ENCODE peak calls at places on chromosomes 7 and 10, in eight cellular contexts. G, P, E, M, J, B, H and C are unnamed samples. For H3K4me1 and H3K27me3, the result is how much of the 10 kb centered on the place peaks cover.

GRCh38 chr10:122057841-122058240 is 68.9 kb downstream of the TACC2 start:
- DNase-seq in G (no peak), P (no peak), E (no peak), M (no peak), J (no peak), B (no peak), H (no peak), C (no peak)

GRCh38 chr10:44343836-44344235 is 41.1 kb downstream of the CXCL12 start:
- DNase-seq in G (no peak), P (no peak), E (no peak), M (no peak), J (no peak), B (no peak), H (no peak), C (no peak)

GRCh38 chr10:103695584-103696005 is 159.8 kb downstream of the SH3PXD2A start:
- DNase-seq in G (no peak), P (no peak), E (no peak), M (no peak), J (no peak), B (no peak), H (no peak), C (no peak)

GRCh38 chr10:89852872-89853271 is 151.5 kb downstream of the KIF20B start:
- DNase-seq in G (no peak), P (no peak), E (no peak), M (no peak), J (no peak), B (no peak), H (no peak), C (no peak)

GRCh38 chr7:151550601-151551286 is 31.0 kb upstream of the RHEB start:
- DNase-seq in G (no peak), P (peak), E (no peak), M (no peak), J (no peak), B (peak), H (no peak), C (peak)

GRCh38 chr7:73893342-73894101 is 32.6 kb downstream of the TMEM270 start:
- DNase-seq in G (no peak), P (peak), E (peak), M (peak), J (no peak), B (no peak), H (no peak), C (no peak)

GRCh38 chr7:40726559-40726958 is 591.8 kb downstream of the SUGCT start:
- DNase-seq in G (no peak), P (no peak), E (no peak), M (no peak), J (no peak), B (no peak), H (no peak), C (no peak)

GRCh38 chr7:154746551-154746950 is 256.4 kb downstream of the PAXIP1 start:
- DNase-seq in G (no peak), P (no peak), E (no peak), M (no peak), J (no peak), B (no peak), H (no peak), C (no peak)

DNA sequence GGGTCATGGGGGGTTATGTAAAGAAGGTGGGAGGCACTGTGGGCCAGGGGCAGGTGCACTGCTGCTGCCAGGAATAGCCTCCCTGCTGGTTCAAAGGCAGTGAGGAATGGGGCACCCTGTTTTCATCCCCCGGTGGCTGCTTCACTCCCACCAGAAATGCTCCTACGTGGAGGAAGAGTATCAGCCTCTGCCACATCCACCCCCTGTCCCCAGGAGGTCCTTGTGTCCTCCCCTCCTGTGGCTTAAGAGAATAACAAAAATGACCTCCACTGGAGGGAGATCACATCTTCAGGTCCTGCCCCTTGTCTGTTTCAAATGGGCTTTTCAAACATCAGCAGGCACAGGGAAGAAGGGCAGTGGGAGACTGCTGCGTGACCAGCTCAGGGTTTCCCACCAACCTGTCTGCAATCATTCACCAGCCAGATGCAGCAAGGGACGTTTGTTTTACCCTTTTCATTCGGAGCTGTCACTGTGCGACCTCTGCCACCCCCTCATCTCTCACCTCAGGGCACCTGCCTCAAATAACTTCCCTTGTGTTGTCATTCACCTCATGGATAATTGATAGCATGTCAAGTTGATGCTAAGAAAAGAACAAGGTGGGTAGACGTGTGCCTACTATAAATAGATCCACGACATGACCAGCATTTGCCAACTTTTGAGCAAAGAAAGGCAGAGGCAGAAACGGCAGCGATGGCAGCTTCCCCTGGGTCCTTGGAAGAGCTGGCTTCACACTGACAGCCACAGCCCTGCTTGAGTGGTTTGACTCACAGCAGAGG is 92.5 kb downstream of the DGKI start:
- DNase-seq in G (no peak), P (peak), E (no peak), M (no peak), J (no peak), B (no peak), H (no peak), C (no peak)
- TF ChIP-seq CTCF in G (no peak), P (no peak), E (no peak), M (no peak), J (no peak), B (no peak), H (no peak), C (no peak)

DNA sequence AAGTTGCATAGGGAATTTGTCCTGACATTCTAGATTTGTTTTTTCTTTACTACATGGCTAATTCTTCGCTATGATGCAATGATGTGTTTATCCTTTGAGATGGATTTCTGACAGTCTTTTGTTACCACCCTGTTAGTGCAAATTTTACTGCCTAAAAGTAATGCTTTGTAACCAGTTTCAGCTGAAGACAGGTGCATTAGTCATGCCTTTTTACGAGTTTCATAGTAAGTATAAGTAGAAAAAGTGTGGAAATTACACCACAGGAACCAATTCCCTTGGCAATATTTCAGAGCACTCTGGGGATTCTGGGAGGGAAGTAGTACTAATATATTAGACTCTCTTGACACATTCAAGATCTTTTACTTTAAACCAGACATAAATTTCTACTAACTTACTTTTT is 257.8 kb upstream of the DKK1 start:
- DNase-seq in G (no peak), P (no peak), E (no peak), M (no peak), J (no peak), B (no peak), H (no peak), C (no peak)
- H3K4me1 ChIP-seq in G (under half), P (under half), E (under half), M (under half), J (under half), B (under half), H (under half), C (under half)

GRCh38 chr10:132785433-132786278 is at the start of gene NKX6-2:
- DNase-seq in G (no peak), P (no peak), E (no peak), M (no peak), J (no peak), B (no peak), H (no peak), C (peak)

GRCh38 chr10:132783865-132784581 is 1.9 kb downstream of the NKX6-2 start:
- DNase-seq in G (no peak), P (no peak), E (no peak), M (no peak), J (no peak), B (no peak), H (no peak), C (no peak)

GRCh38 chr10:132781556-132781955 is 4.4 kb downstream of the NKX6-2 start:
- DNase-seq in G (no peak), P (no peak), E (no peak), M (no peak), J (no peak), B (no peak), H (no peak), C (no peak)

GRCh38 chr10:132784582-132785432 is 1.1 kb downstream of the NKX6-2 start:
- DNase-seq in G (no peak), P (no peak), E (no peak), M (no peak), J (no peak), B (no peak), H (no peak), C (no peak)

GRCh38 chr10:132783165-132783736 is 2.7 kb downstream of the NKX6-2 start:
- DNase-seq in G (no peak), P (no peak), E (no peak), M (no peak), J (no peak), B (no peak), H (no peak), C (no peak)
- H3K27me3 ChIP-seq in G (under half), P (under half), E (under half), M (under half), J (under half), B (under half), H (under half), C (half or more)

GRCh38 chr10:77004917-77005564 is 632.6 kb downstream of the KCNMA1 start:
- DNase-seq in G (no peak), P (peak), E (no peak), M (no peak), J (no peak), B (no peak), H (no peak), C (peak)

GRCh38 chr10:77006836-77007511 is 630.6 kb downstream of the KCNMA1 start:
- DNase-seq in G (no peak), P (no peak), E (no peak), M (no peak), J (no peak), B (no peak), H (no peak), C (no peak)

GRCh38 chr10:77007836-77008235 is 629.8 kb downstream of the KCNMA1 start:
- DNase-seq in G (no peak), P (no peak), E (no peak), M (no peak), J (no peak), B (no peak), H (no peak), C (no peak)

GRCh38 chr10:77002872-77003271 is 634.7 kb downstream of the KCNMA1 start:
- DNase-seq in G (no peak), P (no peak), E (no peak), M (no peak), J (no peak), B (no peak), H (no peak), C (no peak)

DNA sequence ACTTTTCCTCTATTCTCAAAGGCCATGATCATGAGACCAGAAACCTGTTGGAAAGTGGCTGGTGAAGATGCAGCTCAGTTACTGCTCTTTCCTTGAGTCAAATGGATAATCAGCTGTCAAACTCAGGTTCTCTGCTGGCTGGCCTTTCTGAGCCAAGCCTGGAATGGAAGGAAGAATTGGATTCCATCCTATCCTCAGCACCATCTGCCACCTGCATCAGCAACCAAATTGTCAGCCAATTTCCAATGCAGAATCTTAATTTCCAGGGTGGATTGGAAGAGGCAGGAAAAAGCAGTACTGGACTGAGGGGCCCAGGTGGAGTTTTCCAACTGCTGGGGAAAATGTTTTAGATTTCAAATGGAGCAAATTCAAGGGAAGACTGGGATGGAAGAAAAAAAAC is 631.7 kb downstream of the KCNMA1 start:
- DNase-seq in G (no peak), P (no peak), E (no peak), M (no peak), J (no peak), B (no peak), H (no peak), C (no peak)
- TF ChIP-seq CTCF in G (no peak), P (no peak), E (no peak), M (no peak), J (no peak), B (no peak), H (no peak), C (no peak)